ENCODE peak calls at places on chromosomes 2 and 18, in six cellular contexts. One of them, this sample, is unnamed.

GRCh38 chr2:184371641-184372040 is 226.7 kb upstream of the ZNF804A start:
- DNase-seq in effector memory CD4-positive, alpha-beta T cell: no peak
- DNase-seq in amniotic stem cell: no peak
- DNase-seq in iris pigment epithelial cell: peak
- DNase-seq in NAMALWA: no peak
- DNase-seq in KBM-7: no peak
- DNase-seq in this sample: no peak

GRCh38 chr2:111071480-111072143 is 49.1 kb upstream of the BCL2L11 start:
- DNase-seq in effector memory CD4-positive, alpha-beta T cell: no peak
- DNase-seq in amniotic stem cell: peak
- DNase-seq in iris pigment epithelial cell: peak
- DNase-seq in NAMALWA: no peak
- DNase-seq in KBM-7: no peak
- DNase-seq in this sample: no peak

GRCh38 chr18:51195602-51196115 is 1.8 kb downstream of the MEX3C start:
- DNase-seq in effector memory CD4-positive, alpha-beta T cell: no peak
- DNase-seq in amniotic stem cell: peak
- DNase-seq in iris pigment epithelial cell: peak
- DNase-seq in NAMALWA: peak
- DNase-seq in KBM-7: peak
- DNase-seq in this sample: peak

GRCh38 chr2:75587954-75588587 is 27.3 kb upstream of the EVA1A start:
- DNase-seq in effector memory CD4-positive, alpha-beta T cell: no peak
- DNase-seq in amniotic stem cell: peak
- DNase-seq in iris pigment epithelial cell: peak
- DNase-seq in NAMALWA: no peak
- DNase-seq in KBM-7: no peak
- DNase-seq in this sample: no peak

GRCh38 chr2:57460875-57461274 is 585.7 kb upstream of the VRK2 start:
- DNase-seq in effector memory CD4-positive, alpha-beta T cell: no peak
- DNase-seq in amniotic stem cell: no peak
- DNase-seq in iris pigment epithelial cell: peak
- DNase-seq in NAMALWA: no peak
- DNase-seq in KBM-7: no peak
- DNase-seq in this sample: no peak

GRCh38 chr2:170461875-170462274 is 253.3 kb upstream of the SP5 start:
- DNase-seq in effector memory CD4-positive, alpha-beta T cell: no peak
- DNase-seq in amniotic stem cell: no peak
- DNase-seq in iris pigment epithelial cell: no peak
- DNase-seq in NAMALWA: no peak
- DNase-seq in KBM-7: no peak
- DNase-seq in this sample: no peak

GRCh38 chr2:26905341-26906198 is 57.6 kb downstream of the DPYSL5 start:
- DNase-seq in effector memory CD4-positive, alpha-beta T cell: no peak
- DNase-seq in amniotic stem cell: no peak
- DNase-seq in iris pigment epithelial cell: no peak
- DNase-seq in NAMALWA: no peak
- DNase-seq in KBM-7: no peak
- DNase-seq in this sample: no peak

GRCh38 chr2:238914648-238915015 is 66.7 kb downstream of the TWIST2 start:
- DNase-seq in effector memory CD4-positive, alpha-beta T cell: no peak
- DNase-seq in amniotic stem cell: peak
- DNase-seq in iris pigment epithelial cell: peak
- DNase-seq in NAMALWA: no peak
- DNase-seq in KBM-7: no peak
- DNase-seq in this sample: no peak

GRCh38 chr2:233267516-233268245 is 16.2 kb downstream of the ATG16L1 start:
- DNase-seq in effector memory CD4-positive, alpha-beta T cell: peak
- DNase-seq in amniotic stem cell: no peak
- DNase-seq in iris pigment epithelial cell: no peak
- DNase-seq in NAMALWA: peak
- DNase-seq in KBM-7: peak
- DNase-seq in this sample: peak

GRCh38 chr2:191302459-191303155 is 57.4 kb downstream of the MYO1B start:
- DNase-seq in effector memory CD4-positive, alpha-beta T cell: no peak
- DNase-seq in amniotic stem cell: no peak
- DNase-seq in iris pigment epithelial cell: no peak
- DNase-seq in NAMALWA: peak
- DNase-seq in KBM-7: peak
- DNase-seq in this sample: no peak

GRCh38 chr2:165371356-165371755 is 98.1 kb upstream of the CSRNP3 start:
- DNase-seq in effector memory CD4-positive, alpha-beta T cell: no peak
- DNase-seq in amniotic stem cell: no peak
- DNase-seq in iris pigment epithelial cell: no peak
- DNase-seq in NAMALWA: no peak
- DNase-seq in KBM-7: no peak
- DNase-seq in this sample: no peak

GRCh38 chr2:23363831-23364230 is 21.1 kb upstream of the KLHL29 start:
- DNase-seq in effector memory CD4-positive, alpha-beta T cell: no peak
- DNase-seq in amniotic stem cell: no peak
- DNase-seq in iris pigment epithelial cell: no peak
- DNase-seq in NAMALWA: no peak
- DNase-seq in KBM-7: no peak
- DNase-seq in this sample: no peak

GRCh38 chr2:22281033-22281432 is 1103.9 kb upstream of the KLHL29 start:
- DNase-seq in effector memory CD4-positive, alpha-beta T cell: no peak
- DNase-seq in amniotic stem cell: no peak
- DNase-seq in iris pigment epithelial cell: peak
- DNase-seq in NAMALWA: no peak
- DNase-seq in KBM-7: no peak
- DNase-seq in this sample: no peak

GRCh38 chr2:9690252-9690651 is 59.5 kb upstream of the YWHAQ start:
- DNase-seq in effector memory CD4-positive, alpha-beta T cell: no peak
- DNase-seq in amniotic stem cell: peak
- DNase-seq in iris pigment epithelial cell: no peak
- DNase-seq in NAMALWA: no peak
- DNase-seq in KBM-7: peak
- DNase-seq in this sample: no peak

GRCh38 chr2:14587119-14587518 is 45.4 kb upstream of the LRATD1 start:
- DNase-seq in effector memory CD4-positive, alpha-beta T cell: no peak
- DNase-seq in amniotic stem cell: no peak
- DNase-seq in iris pigment epithelial cell: peak
- DNase-seq in NAMALWA: no peak
- DNase-seq in KBM-7: no peak
- DNase-seq in this sample: no peak

GRCh38 chr2:239966029-239966847 is 58.9 kb downstream of the NDUFA10 start:
- DNase-seq in effector memory CD4-positive, alpha-beta T cell: no peak
- DNase-seq in amniotic stem cell: no peak
- DNase-seq in iris pigment epithelial cell: no peak
- DNase-seq in NAMALWA: no peak
- DNase-seq in KBM-7: no peak
- DNase-seq in this sample: no peak